ENCODE peak calls at places on chromosomes 16 and 17, in ten cellular contexts. O, A, X, Q, W, C, Z, S, L and Y are unnamed samples.

GRCh38 chr17:29870836-29871430 is 59.1 kb downstream of the SSH2 start:
- DNase-seq in A (no peak), Z (no peak), L (peak), W (no peak), O (no peak), X (no peak), C (no peak), S (no peak), Q (no peak), Y (no peak)

GRCh38 chr16:19997264-19997663 is 76.4 kb downstream of the GPR139 start:
- DNase-seq in X (no peak), L (no peak), A (no peak), O (no peak), Z (no peak), C (no peak), S (no peak), Q (no peak), W (no peak), Y (no peak)

GRCh38 chr16:49277766-49278566 is 3.7 kb downstream of the CBLN1 start:
- DNase-seq in C (no peak), O (no peak), S (no peak), X (no peak), Q (no peak), L (no peak), A (no peak), Z (no peak), W (no peak), Y (no peak)

GRCh38 chr16:84411768-84412167 is 43.4 kb downstream of the ATP2C2 start:
- DNase-seq in O (no peak), Q (no peak), Z (no peak), C (no peak), W (no peak), L (no peak), X (no peak), S (no peak), A (no peak), Y (no peak)

GRCh38 chr16:77290451-77291110 is 91.4 kb downstream of the SYCE1L start:
- DNase-seq in Q (no peak), W (no peak), L (no peak), O (no peak), A (peak), S (no peak), Z (no peak), C (peak), X (no peak), Y (no peak)

GRCh38 chr17:43530303-43531081 is 15.6 kb downstream of the ETV4 start:
- DNase-seq in S (peak), C (peak), Q (no peak), O (no peak), L (no peak), W (no peak), Z (no peak), A (peak), X (no peak), Y (no peak)

GRCh38 chr17:35612924-35613521 is 25.9 kb downstream of the AP2B1 start:
- DNase-seq in Z (no peak), Q (no peak), O (peak), L (peak), C (peak), A (peak), S (peak), W (no peak), X (no peak), Y (no peak)

GRCh38 chr17:77755410-77755963 is 203.0 kb upstream of the TNRC6C start:
- DNase-seq in X (no peak), A (no peak), O (no peak), C (no peak), L (no peak), W (no peak), Q (no peak), S (no peak), Z (no peak), Y (no peak)

GRCh38 chr17:72063262-72063661 is 57.6 kb upstream of the SOX9 start:
- DNase-seq in S (no peak), A (peak), W (no peak), Z (no peak), O (no peak), C (no peak), X (no peak), Q (no peak), L (no peak), Y (no peak)

GRCh38 chr17:64183815-64184397 is 54.0 kb upstream of the ERN1 start:
- DNase-seq in Q (no peak), A (no peak), L (no peak), S (peak), W (no peak), O (no peak), X (no peak), C (peak), Z (no peak), Y (no peak)

GRCh38 chr16:53482123-53482522 is 20.9 kb downstream of the AKTIP start:
- DNase-seq in L (no peak), W (no peak), Q (no peak), Z (no peak), X (no peak), A (no peak), S (peak), O (no peak), C (peak), Y (no peak)

GRCh38 chr17:7130626-7131467 is 16.2 kb upstream of the ASGR2 start:
- DNase-seq in A (peak), S (peak), L (peak), W (no peak), C (no peak), Q (no peak), Z (no peak), O (no peak), X (no peak), Y (no peak)

GRCh38 chr17:20206591-20206990 is 197.4 kb downstream of the SPECC1 start:
- DNase-seq in L (no peak), C (peak), A (no peak), W (no peak), Z (no peak), O (no peak), X (no peak), S (peak), Q (no peak), Y (no peak)

GRCh38 chr17:61323696-61324539 is 75.7 kb upstream of the TBX2 start:
- DNase-seq in S (no peak), W (no peak), O (no peak), Z (no peak), A (no peak), X (no peak), C (peak), L (no peak), Q (no peak), Y (no peak)

GRCh38 chr16:78932395-78932794 is 668.1 kb downstream of the MAF start:
- DNase-seq in O (no peak), L (no peak), A (no peak), W (no peak), C (no peak), Z (no peak), X (no peak), Q (no peak), S (no peak), Y (no peak)

GRCh38 chr16:88526906-88527185 is 43.4 kb upstream of the ZC3H18 start:
- DNase-seq in Z (no peak), S (peak), A (no peak), O (no peak), X (no peak), W (no peak), L (no peak), C (no peak), Q (no peak), Y (no peak)

GRCh38 chr16:51839697-51840462 is 688.8 kb upstream of the SALL1 start:
- DNase-seq in A (no peak), Q (no peak), C (peak), Z (no peak), L (no peak), S (no peak), O (no peak), X (no peak), W (no peak), Y (no peak)

GRCh38 chr16:62190426-62190825 is 154.2 kb upstream of the CDH8 start:
- DNase-seq in Q (no peak), Z (no peak), W (no peak), X (no peak), L (peak), C (peak), S (no peak), O (peak), A (no peak), Y (no peak)

GRCh38 chr17:48878920-48879898 is 13.4 kb upstream of the ATP5MC1 start:
- DNase-seq in W (peak), O (peak), L (peak), Z (no peak), A (peak), S (peak), C (peak), X (peak), Q (peak), Y (peak)

GRCh38 chr17:59124665-59125064 is 18.0 kb upstream of the TRIM37 start:
- DNase-seq in W (no peak), O (peak), X (no peak), Z (no peak), C (no peak), L (no peak), Q (no peak), S (no peak), A (no peak), Y (no peak)

GRCh38 chr16:68908000-68908313 is 64.6 kb downstream of the TANGO6 start:
- DNase-seq in O (no peak), Z (no peak), L (no peak), S (no peak), C (peak), A (no peak), Q (no peak), X (no peak), W (no peak), Y (no peak)

GRCh38 chr16:22374311-22375116 is at the start of gene CDR2:
- DNase-seq in Z (peak), S (peak), L (peak), C (peak), A (peak), Q (peak), O (peak), W (peak), X (peak), Y (peak)